ENCODE peak calls at places on chromosomes 4 and X, in eight cellular contexts. U is upper lobe of left lung; L is mammary epithelial cell; N is CD4-positive, CD25-positive, alpha-beta regulatory T cell; Q is heart left ventricle; K is HCT116; E is adipocyte; D is K562. H is an unnamed sample.

GRCh38 chrX:126550816-126551215 is 1.8 kb downstream of the DCAF12L1 start:
- DNase-seq in L (no peak), U (no peak), K (no peak), D (no peak), Q (no peak), E (no peak), N (no peak), H (no peak)

GRCh38 chr4:20418865-20419451 is 167.3 kb downstream of the SLIT2 start:
- DNase-seq in Q (no peak), E (peak; percentile 86), N (peak; percentile 62), U (no peak), L (peak; percentile 52), K (peak; percentile 21), D (peak; percentile 11), H (no peak)

GRCh38 chrX:15679246-15679645 is 14.6 kb upstream of the CLTRN start:
- DNase-seq in D (no peak), N (no peak), L (no peak), Q (no peak), U (no peak), E (no peak), K (no peak), H (no peak)

GRCh38 chrX:154546354-154547244 is at the start of gene G6PD:
- DNase-seq in D (peak; percentile 96), Q (peak; percentile 75), U (peak; percentile 76), N (peak; percentile 81), E (peak; percentile 80), K (peak; percentile 6), L (peak; percentile 65), H (no peak)

GRCh38 chr4:38255572-38255971 is 295.4 kb downstream of the PTTG2 start:
- DNase-seq in Q (no peak), U (no peak), E (no peak), N (no peak), D (no peak), K (no peak), L (no peak), H (no peak)

GRCh38 chr4:22385615-22386014 is 130.3 kb downstream of the ADGRA3 start:
- DNase-seq in D (no peak), E (peak; percentile 30), K (peak; percentile 59), U (no peak), N (no peak), Q (no peak), L (peak; percentile 77), H (no peak)

GRCh38 chrX:102985182-102985581 is 48.1 kb downstream of the RAB40AL start:
- DNase-seq in E (no peak), D (no peak), L (peak; percentile 19), K (no peak), U (no peak), N (peak; percentile 30), Q (no peak), H (no peak)

GRCh38 chrX:15242899-15243555 is 26.9 kb downstream of the ASB9 start:
- DNase-seq in Q (peak; percentile 6), K (peak; percentile 43), L (peak; percentile 43), N (peak; percentile 67), U (no peak), D (peak; percentile 30), E (peak; percentile 75), H (no peak)

GRCh38 chrX:65921363-65921762 is 118.5 kb downstream of the VSIG4 start:
- DNase-seq in N (no peak), E (no peak), D (no peak), L (no peak), U (no peak), Q (no peak), K (no peak), H (no peak)

GRCh38 chr4:15333692-15334633 is 93.9 kb upstream of the C1QTNF7 start:
- DNase-seq in N (no peak), K (no peak), Q (no peak), L (no peak), D (no peak), E (no peak), U (no peak), H (no peak)

GRCh38 chrX:112642349-112642748 is 37.4 kb downstream of the LHFPL1 start:
- DNase-seq in L (peak; percentile 43), E (peak; percentile 76), K (peak; percentile 21), D (peak; percentile 29), U (no peak), N (peak; percentile 60), Q (no peak), H (no peak)

GRCh38 chrX:3678287-3678686 is 35.2 kb downstream of the PRKX start:
- DNase-seq in L (no peak), K (no peak), Q (no peak), D (no peak), E (peak; percentile 13), U (no peak), N (no peak), H (no peak)

GRCh38 chr4:184298255-184298654 is 80.6 kb upstream of the ENPP6 start:
- DNase-seq in L (no peak), Q (no peak), D (no peak), K (no peak), E (no peak), U (no peak), N (no peak), H (no peak)

GRCh38 chr4:144740316-144740715 is 94.4 kb downstream of the HHIP start:
- DNase-seq in D (no peak), N (no peak), U (no peak), L (peak; percentile 11), E (no peak), K (peak; percentile 19), Q (no peak), H (no peak)

GRCh38 chrX:102155806-102156179 is at the start of gene BEX5:
- DNase-seq in D (peak; percentile 34), Q (peak; percentile 10), E (peak; percentile 19), U (peak; percentile 77), K (no peak), L (no peak), N (peak; percentile 77), H (no peak)

GRCh38 chrX:79270401-79270800 is 96.7 kb downstream of the ITM2A start:
- DNase-seq in D (peak; percentile 2), E (no peak), K (no peak), L (no peak), U (no peak), N (peak; percentile 86), Q (peak; percentile 40), H (no peak)

GRCh38 chr4:77052352-77052751 is 23.4 kb downstream of the CCNI start:
- DNase-seq in N (peak; percentile 58), L (peak; percentile 46), E (peak; percentile 78), U (peak; percentile 34), Q (no peak), K (peak; percentile 48), D (peak; percentile 47), H (no peak)

GRCh38 chr4:78864405-78865024 is 74.7 kb downstream of the PAQR3 start:
- DNase-seq in D (peak; percentile 38), Q (no peak), N (peak; percentile 86), U (no peak), L (peak; percentile 58), K (peak; percentile 64), E (peak; percentile 92), H (no peak)

GRCh38 chr4:26455571-26455970 is 34.7 kb downstream of the CCKAR start:
- DNase-seq in E (no peak), Q (no peak), D (no peak), K (no peak), L (no peak), N (no peak), U (no peak), H (peak; percentile 43)

DNA sequence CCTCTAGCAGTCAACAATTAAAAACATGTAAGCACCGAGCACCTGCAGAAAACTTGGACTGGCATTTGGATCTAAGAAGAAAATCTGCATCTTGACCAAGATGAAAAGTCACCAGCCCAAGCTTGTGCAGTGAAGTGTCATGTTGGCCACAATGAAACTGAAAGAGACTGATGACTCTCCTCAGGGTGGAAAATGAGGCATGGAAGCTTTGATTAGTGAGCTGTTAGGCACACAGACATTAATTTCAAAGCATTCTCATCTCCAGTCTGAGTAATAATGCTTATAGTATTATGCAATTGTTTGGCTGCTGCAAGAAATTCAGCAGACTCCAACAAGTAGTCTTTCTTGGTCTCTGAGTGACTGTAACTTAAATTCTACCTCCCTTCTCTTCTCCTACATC is 150.1 kb downstream of the AR start:
- DNase-seq in N (no peak), Q (no peak), E (peak; percentile 24), U (no peak), K (no peak), L (no peak), D (no peak), H (no peak)
- H3K9me3 ChIP-seq in N (no peaks in the 10 kb centered on the region), Q (no peaks in the 10 kb centered on the region), E (peaks cover 2% of the 10 kb centered on the region), U (no peaks in the 10 kb centered on the region), K (no peaks in the 10 kb centered on the region), L (no peaks in the 10 kb centered on the region), D (no peaks in the 10 kb centered on the region), H (no peaks in the 10 kb centered on the region)

GRCh38 chr4:4961936-4962335 is 57.3 kb downstream of the CYTL1 start:
- DNase-seq in K (no peak), L (no peak), U (no peak), Q (no peak), E (no peak), N (no peak), D (no peak), H (no peak)
- H3K9me3 ChIP-seq in K (peaks cover 17% of the 10 kb centered on the region), L (peaks cover 6% of the 10 kb centered on the region), U (peaks cover 25% of the 10 kb centered on the region), Q (peaks cover 23% of the 10 kb centered on the region), E (peaks cover 33% of the 10 kb centered on the region), N (peaks cover 41% of the 10 kb centered on the region), D (no peaks in the 10 kb centered on the region), H (peaks cover 14% of the 10 kb centered on the region)

DNA sequence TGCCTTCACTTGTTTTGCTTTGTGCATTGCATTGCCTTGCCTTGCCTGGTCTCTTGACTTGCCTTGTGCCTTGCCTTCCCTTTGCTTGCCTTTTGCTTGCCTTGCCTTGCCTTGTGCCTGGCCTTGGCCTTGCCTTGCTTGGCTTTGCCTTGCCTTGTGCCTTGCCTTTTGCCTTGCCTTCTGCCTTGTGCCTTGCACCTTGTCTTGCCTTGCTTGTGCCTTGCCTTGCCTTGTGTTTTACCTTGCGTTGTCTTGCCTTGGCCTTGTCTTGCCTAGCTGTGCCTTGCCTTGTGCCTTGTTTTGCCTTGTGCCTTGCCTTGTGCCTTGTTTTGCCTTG is 95.3 kb downstream of the TAB3 start:
- DNase-seq in D (no peak), K (no peak), L (no peak), N (no peak), U (no peak), E (no peak), Q (no peak), H (peak; percentile 83)
- H3K9me3 ChIP-seq in D (no peaks in the 10 kb centered on the region), K (no peaks in the 10 kb centered on the region), L (peaks cover 15% of the 10 kb centered on the region), N (no peaks in the 10 kb centered on the region), U (no peaks in the 10 kb centered on the region), E (peaks cover 7% of the 10 kb centered on the region), Q (no peaks in the 10 kb centered on the region), H (no peaks in the 10 kb centered on the region)

DNA sequence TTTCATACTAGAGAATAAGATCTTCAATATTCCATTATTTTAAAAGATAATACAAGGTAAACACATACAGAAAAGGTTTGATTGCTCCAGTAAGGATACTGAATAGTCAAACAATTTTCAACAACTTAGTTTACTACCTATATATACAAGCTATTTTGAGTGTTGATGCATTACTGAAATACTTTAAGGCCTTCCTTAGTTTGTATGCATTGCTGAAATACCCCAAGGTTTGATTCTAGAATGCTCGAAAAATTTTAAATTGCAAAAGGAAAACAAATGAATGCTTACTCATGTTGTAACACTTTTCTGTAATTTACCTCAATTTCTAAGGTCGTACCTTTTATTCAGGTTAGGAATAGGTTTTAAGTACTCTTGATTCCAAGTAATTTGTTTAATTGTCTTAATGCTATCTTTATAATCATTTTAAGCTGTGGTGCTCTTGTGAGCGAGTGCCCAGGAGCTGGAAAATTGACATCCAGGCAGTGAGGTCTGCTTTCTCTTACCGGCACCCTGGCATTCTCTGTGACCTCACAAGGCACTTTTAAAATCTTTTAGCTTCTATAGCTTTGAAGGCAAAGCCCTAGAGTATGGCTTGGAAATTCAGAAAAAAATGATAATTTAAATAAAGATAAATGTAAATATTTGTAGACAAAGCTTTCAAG is 114.0 kb downstream of the BMPR1B start:
- DNase-seq in U (no peak), D (no peak), N (no peak), L (no peak), E (peak; percentile 38), Q (no peak), K (no peak), H (no peak)
- H3K9me3 ChIP-seq in U (no peaks in the 10 kb centered on the region), D (no peaks in the 10 kb centered on the region), N (no peaks in the 10 kb centered on the region), L (no peaks in the 10 kb centered on the region), E (no peaks in the 10 kb centered on the region), Q (no peaks in the 10 kb centered on the region), K (no peaks in the 10 kb centered on the region), H (no peaks in the 10 kb centered on the region)

H was measured in vagina.